ENCODE peak calls at places on chromosomes 13 and 19, in eight cellular contexts. E, D, J, Y, I, P, L and M are unnamed samples.

GRCh38 chr13:40666905-40667621 is 622 bp upstream of the FOXO1 start:
- DNase-seq in I (no peak), J (peak), Y (peak), L (peak), D (no peak), E (no peak), P (peak), M (no peak)

GRCh38 chr13:30690282-30691188 is 44.8 kb upstream of the ALOX5AP start:
- DNase-seq in J (peak), P (peak), E (peak), Y (peak), I (no peak), L (peak), D (no peak), M (no peak)

GRCh38 chr19:48310227-48310626 is 15.1 kb upstream of the EMP3 start:
- DNase-seq in D (no peak), E (no peak), I (no peak), P (no peak), Y (no peak), J (no peak), L (no peak), M (no peak)

GRCh38 chr13:113924184-113924583 is 49.7 kb downstream of the C13orf46 start:
- DNase-seq in L (no peak), Y (no peak), D (no peak), J (no peak), E (no peak), I (no peak), P (no peak), M (no peak)

GRCh38 chr13:114067381-114067885 is 65.0 kb downstream of the RASA3 start:
- DNase-seq in P (no peak), E (peak), L (no peak), J (no peak), D (no peak), I (no peak), Y (peak), M (peak)

GRCh38 chr19:19134687-19135158 is 3.6 kb downstream of the TMEM161A start:
- DNase-seq in E (no peak), L (no peak), D (no peak), I (no peak), J (peak), P (no peak), Y (peak), M (peak)

GRCh38 chr13:30051531-30052060 is 201.2 kb upstream of the UBL3 start:
- DNase-seq in E (no peak), D (no peak), J (peak), I (no peak), Y (no peak), L (no peak), P (no peak), M (no peak)

GRCh38 chr13:50365300-50365682 is 350.0 kb downstream of the KCNRG start:
- DNase-seq in D (no peak), J (no peak), P (no peak), I (no peak), E (no peak), L (no peak), Y (no peak), M (no peak)

GRCh38 chr13:111636804-111637203 is 316.4 kb downstream of the TEX29 start:
- DNase-seq in P (no peak), Y (no peak), I (no peak), E (no peak), J (no peak), D (no peak), L (no peak), M (no peak)